ENCODE peak calls at places on chromosome 7, in eight cellular contexts. Y, K, W, E, B, C, J and A are unnamed samples.

GRCh38 chr7:102456327-102456726 is 8.3 kb downstream of the ALKBH4 start:
- DNase-seq in Y (no peak), K (no peak), W (no peak), E (no peak), B (no peak), C (no peak), J (no peak), A (no peak)

GRCh38 chr7:80950550-80950967 is 31.7 kb upstream of the SEMA3C start:
- DNase-seq in Y (no peak), K (no peak), W (no peak), E (no peak), B (no peak), C (no peak), J (peak; percentile 38), A (no peak)

GRCh38 chr7:466465-467191 is 53.0 kb downstream of the PDGFA start:
- DNase-seq in Y (no peak), K (no peak), W (peak; percentile 12), E (peak; percentile 17), B (no peak), C (no peak), J (no peak), A (peak; percentile 18)

GRCh38 chr7:72405389-72405788 is 6.7 kb downstream of the CALN1 start:
- DNase-seq in Y (no peak), K (no peak), W (no peak), E (no peak), B (peak; percentile 84), C (no peak), J (no peak), A (peak; percentile 24)

GRCh38 chr7:37208528-37208927 is 240.1 kb downstream of the ELMO1 start:
- DNase-seq in Y (peak; percentile 56), K (peak; percentile 54), W (peak; percentile 58), E (no peak), B (peak; percentile 61), C (peak; percentile 67), J (peak; percentile 76), A (peak; percentile 61)

GRCh38 chr7:100867040-100867795 is at the start of gene TRIP6:
- DNase-seq in Y (peak; percentile 79), K (peak; percentile 87), W (peak; percentile 90), E (peak; percentile 86), B (peak; percentile 95), C (peak; percentile 72), J (peak; percentile 91), A (peak; percentile 82)

GRCh38 chr7:66376264-66376945 is 171.3 kb downstream of the TPST1 start:
- DNase-seq in Y (no peak), K (no peak), W (no peak), E (no peak), B (no peak), C (no peak), J (no peak), A (no peak)

GRCh38 chr7:101518348-101518747 is 110.7 kb downstream of the MYL10 start:
- DNase-seq in Y (no peak), K (no peak), W (no peak), E (no peak), B (no peak), C (no peak), J (no peak), A (no peak)

GRCh38 chr7:133945497-133945896 is 181.6 kb upstream of the LRGUK start:
- DNase-seq in Y (no peak), K (no peak), W (no peak), E (no peak), B (no peak), C (no peak), J (no peak), A (no peak)

GRCh38 chr7:131027287-131027773 is 293.3 kb upstream of the KLF14 start:
- DNase-seq in Y (no peak), K (no peak), W (no peak), E (no peak), B (peak; percentile 37), C (no peak), J (peak; percentile 40), A (no peak)

GRCh38 chr7:88668591-88668990 is 90.9 kb upstream of the ZNF804B start:
- DNase-seq in Y (no peak), K (no peak), W (no peak), E (no peak), B (no peak), C (no peak), J (no peak), A (no peak)

GRCh38 chr7:49774459-49775064 is 1.1 kb downstream of the VWC2 start:
- DNase-seq in Y (no peak), K (no peak), W (no peak), E (peak; percentile 69), B (no peak), C (no peak), J (peak; percentile 38), A (no peak)

GRCh38 chr7:7177044-7177517 is 5.3 kb upstream of the C1GALT1 start:
- DNase-seq in Y (peak; percentile 88), K (no peak), W (no peak), E (no peak), B (no peak), C (no peak), J (no peak), A (no peak)

GRCh38 chr7:79352323-79352722 is 101.1 kb downstream of the MAGI2 start:
- DNase-seq in Y (no peak), K (no peak), W (no peak), E (no peak), B (no peak), C (no peak), J (no peak), A (no peak)

DNA sequence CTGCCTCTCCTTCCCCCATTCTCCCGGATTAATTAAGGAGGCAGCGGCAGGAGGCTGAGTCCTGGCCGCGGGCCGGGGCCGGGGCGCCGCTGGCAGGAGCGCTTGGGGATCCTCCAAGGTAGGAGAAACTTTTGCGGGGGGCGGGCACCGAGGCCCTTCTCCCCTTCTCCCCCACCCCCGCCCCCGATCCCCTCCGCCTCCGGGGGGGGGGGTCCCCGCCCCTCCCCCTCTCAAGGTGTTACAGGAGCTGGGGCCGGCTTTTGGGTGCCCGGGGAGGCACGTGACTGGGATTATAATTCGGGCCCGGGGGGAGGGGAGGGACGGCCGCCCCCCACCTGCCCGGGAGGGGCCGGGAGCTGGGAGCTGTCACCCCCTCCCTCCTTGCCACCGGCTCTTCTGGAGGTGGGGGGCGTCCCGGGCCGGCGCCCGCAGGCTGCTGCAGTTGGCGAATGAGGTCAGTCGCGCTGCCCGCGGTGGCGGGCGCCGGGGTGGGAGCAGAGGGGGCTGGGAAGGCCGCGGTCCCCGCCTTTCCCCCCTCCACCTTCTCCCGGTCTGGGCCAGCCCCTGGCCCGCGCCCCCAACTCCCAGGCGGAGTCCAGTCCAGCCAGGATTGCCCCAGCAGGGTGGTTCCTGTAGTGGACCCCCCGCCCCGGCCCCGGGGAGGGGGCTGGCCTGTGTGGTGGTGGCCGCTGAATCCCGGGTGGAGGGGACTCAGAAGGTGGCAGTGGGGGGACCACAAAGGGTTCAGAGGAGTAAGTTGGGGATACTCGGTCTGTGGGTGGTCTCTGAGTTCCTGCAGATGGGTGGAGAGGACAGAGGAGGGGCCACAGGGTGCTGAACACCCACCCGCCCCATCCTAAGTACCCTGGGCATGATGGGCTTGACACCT is 597 bp downstream of the GTF2IRD1 start:
- DNase-seq in Y (no peak), K (no peak), W (no peak), E (no peak), B (no peak), C (no peak), J (peak; percentile 45), A (no peak)
- TF ChIP-seq POLR2A in Y (no peak), K (no peak), W (no peak), E (no peak), B (no peak), C (peak; percentile 61), J (no peak), A (no peak)

DNA sequence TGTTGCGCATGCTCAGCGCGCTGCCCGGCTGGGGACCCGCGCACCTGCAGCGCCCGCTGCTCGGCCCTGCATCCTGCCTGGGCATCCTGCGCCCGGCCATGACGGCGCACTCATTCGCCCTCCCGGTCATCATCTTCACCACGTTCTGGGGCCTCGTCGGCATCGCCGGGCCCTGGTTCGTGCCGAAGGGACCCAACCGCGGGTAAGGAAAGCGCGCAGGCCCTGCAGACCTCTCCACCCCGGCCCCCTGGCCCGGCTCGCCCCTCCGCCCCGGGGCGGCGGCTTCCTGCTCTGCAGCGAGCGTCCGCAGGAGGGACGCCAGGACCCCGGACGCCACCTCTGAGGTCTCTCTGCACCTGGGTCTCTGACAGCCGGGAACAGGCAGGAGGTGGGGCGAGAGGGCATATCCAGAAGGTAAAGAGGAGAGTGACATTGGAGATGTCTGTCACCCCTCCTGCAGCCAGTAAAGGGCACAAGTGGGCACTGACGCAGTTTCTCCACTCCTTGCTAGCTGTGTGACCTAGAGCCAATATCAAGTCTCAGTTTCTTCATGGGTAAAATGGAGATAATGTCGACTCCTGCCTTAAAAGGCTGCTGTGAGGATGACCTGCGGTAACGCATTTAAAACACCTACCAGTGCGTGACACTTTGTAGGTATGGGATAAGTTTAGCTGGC is at the start of gene ATP6V0E2:
- DNase-seq in Y (no peak), K (no peak), W (no peak), E (no peak), B (no peak), C (no peak), J (no peak), A (no peak)
- TF ChIP-seq POLR2A in Y (peak; percentile 77), K (no peak), W (no peak), E (no peak), B (no peak), C (no peak), J (no peak), A (peak; percentile 61)

DNA sequence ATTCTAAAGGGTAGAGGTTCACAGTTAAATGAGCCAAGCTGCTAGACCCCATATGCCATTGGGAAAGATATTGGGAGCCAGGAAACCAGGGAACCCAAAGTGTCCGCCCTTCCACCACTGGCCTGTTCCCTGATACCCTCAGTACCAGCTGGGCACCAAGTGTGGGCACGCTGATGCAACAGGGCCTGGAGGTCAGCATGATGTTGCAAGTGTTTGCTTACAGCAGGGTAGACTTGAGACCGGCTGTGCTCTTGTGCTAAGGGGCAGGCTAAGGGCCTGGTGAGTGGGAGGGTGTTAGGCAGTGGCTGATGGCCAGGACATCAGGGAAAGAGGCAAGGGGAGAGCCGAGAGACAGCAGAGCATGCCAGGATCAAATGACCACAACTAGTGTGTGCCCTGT is 21.0 kb upstream of the MYL7 start:
- DNase-seq in Y (no peak), K (no peak), W (no peak), E (no peak), B (no peak), C (no peak), J (no peak), A (peak; percentile 95)
- TF ChIP-seq POLR2A in Y (no peak), K (no peak), W (no peak), E (no peak), B (no peak), C (no peak), J (no peak), A (no peak)

DNA sequence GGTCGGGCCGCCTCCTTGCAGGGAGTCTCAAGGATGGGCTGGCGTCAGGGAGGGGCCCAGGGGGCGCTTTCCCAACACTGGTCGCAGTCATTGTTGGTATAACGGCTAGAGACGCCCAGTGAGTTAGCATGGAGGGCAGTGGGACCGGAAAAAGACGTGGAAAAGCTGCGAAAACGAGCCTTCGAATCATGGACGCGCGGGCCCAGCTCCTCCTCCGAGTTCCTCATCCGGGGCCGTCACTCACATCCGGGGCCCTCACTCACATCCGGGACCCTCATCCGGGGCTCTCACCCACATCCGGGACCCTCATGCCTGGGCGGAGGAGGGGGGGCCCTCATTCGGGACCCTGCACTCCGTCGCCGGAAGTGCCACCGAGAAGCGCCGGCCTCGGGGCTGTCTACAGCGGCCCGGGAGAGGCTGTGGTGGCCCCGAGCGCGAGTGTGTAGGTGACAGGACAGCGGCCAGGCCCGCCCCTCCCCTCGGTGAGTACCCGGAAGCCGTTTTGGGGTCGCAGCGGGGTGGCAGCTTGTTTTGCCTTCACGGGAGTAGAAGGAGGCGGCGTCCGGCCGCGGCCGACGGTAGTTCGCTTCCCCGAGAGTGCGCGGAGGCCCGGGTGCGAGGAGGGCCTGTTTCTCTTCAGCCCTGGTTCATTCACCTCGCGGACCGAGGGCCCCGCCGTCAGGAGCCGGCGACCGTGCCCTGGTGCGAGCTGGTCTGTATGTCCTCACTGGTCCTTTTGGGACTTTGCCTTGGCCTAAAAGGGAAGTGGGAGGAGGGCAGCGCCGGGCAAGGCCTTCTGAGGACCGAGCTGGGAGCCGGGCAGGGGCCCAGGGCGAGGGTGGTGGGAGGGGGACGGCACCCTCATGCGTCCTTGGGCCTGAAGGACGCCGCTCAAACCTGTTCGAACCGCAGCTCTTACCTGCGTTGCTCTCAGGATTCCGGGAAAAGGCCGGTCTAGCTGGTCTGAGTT is at the start of gene ZNF655:
- DNase-seq in Y (peak; percentile 94), K (peak; percentile 94), W (peak; percentile 89), E (peak; percentile 97), B (peak; percentile 98), C (peak; percentile 91), J (peak; percentile 95), A (peak; percentile 85)
- TF ChIP-seq POLR2A in Y (peak; percentile 70), K (peak; percentile 91), W (peak; percentile 66), E (peak; percentile 46), B (peak; percentile 96), C (peak; percentile 93), J (no peak), A (peak; percentile 78)